ENCODE peak calls at places on chromosomes 16 and 17, in six cellular contexts. One of them, this sample, is unnamed.

GRCh38 chr16:67199011-67199807 is at the start of gene ELMO3:
- DNase-seq in tibial nerve: no peak
- DNase-seq in uterus: no peak
- DNase-seq in HCT116: no peak
- DNase-seq in Peyer's patch: peak
- DNase-seq in A549: no peak
- DNase-seq in this sample: no peak

GRCh38 chr16:85213926-85214294 is 101.6 kb upstream of the CIBAR2 start:
- DNase-seq in tibial nerve: no peak
- DNase-seq in uterus: no peak
- DNase-seq in HCT116: no peak
- DNase-seq in Peyer's patch: no peak
- DNase-seq in A549: no peak
- DNase-seq in this sample: no peak

GRCh38 chr16:22397459-22397858 is 23.0 kb upstream of the CDR2 start:
- DNase-seq in tibial nerve: no peak
- DNase-seq in uterus: no peak
- DNase-seq in HCT116: no peak
- DNase-seq in Peyer's patch: no peak
- DNase-seq in A549: no peak
- DNase-seq in this sample: peak

GRCh38 chr16:68447721-68448359 is 468 bp downstream of the SMPD3 start:
- DNase-seq in tibial nerve: no peak
- DNase-seq in uterus: no peak
- DNase-seq in HCT116: no peak
- DNase-seq in Peyer's patch: no peak
- DNase-seq in A549: no peak
- DNase-seq in this sample: no peak

GRCh38 chr17:51028176-51028863 is 92.3 kb downstream of the SPAG9 start:
- DNase-seq in tibial nerve: no peak
- DNase-seq in uterus: no peak
- DNase-seq in HCT116: no peak
- DNase-seq in Peyer's patch: no peak
- DNase-seq in A549: no peak
- DNase-seq in this sample: no peak

GRCh38 chr16:82609140-82609539 is 17.6 kb upstream of the CDH13 start:
- DNase-seq in tibial nerve: no peak
- DNase-seq in uterus: no peak
- DNase-seq in HCT116: no peak
- DNase-seq in Peyer's patch: no peak
- DNase-seq in A549: no peak
- DNase-seq in this sample: no peak

GRCh38 chr16:3459401-3460090 is 16.1 kb downstream of the NAA60 start:
- DNase-seq in tibial nerve: no peak
- DNase-seq in uterus: no peak
- DNase-seq in HCT116: no peak
- DNase-seq in Peyer's patch: no peak
- DNase-seq in A549: no peak
- DNase-seq in this sample: no peak

GRCh38 chr16:3059723-3060242 is 5.7 kb upstream of the IL32 start:
- DNase-seq in tibial nerve: no peak
- DNase-seq in uterus: no peak
- DNase-seq in HCT116: no peak
- DNase-seq in Peyer's patch: no peak
- DNase-seq in A549: no peak
- DNase-seq in this sample: no peak

GRCh38 chr16:88602091-88602490 is 31.9 kb downstream of the ZC3H18 start:
- DNase-seq in tibial nerve: no peak
- DNase-seq in uterus: no peak
- DNase-seq in HCT116: no peak
- DNase-seq in Peyer's patch: no peak
- DNase-seq in A549: no peak
- DNase-seq in this sample: no peak

GRCh38 chr16:78503501-78504110 is 404.2 kb downstream of the WWOX start:
- DNase-seq in tibial nerve: peak
- DNase-seq in uterus: peak
- DNase-seq in HCT116: peak
- DNase-seq in Peyer's patch: no peak
- DNase-seq in A549: peak
- DNase-seq in this sample: peak

GRCh38 chr17:34980681-34981537 is 597 bp downstream of the LIG3 start:
- DNase-seq in tibial nerve: peak
- DNase-seq in uterus: peak
- DNase-seq in HCT116: peak
- DNase-seq in Peyer's patch: no peak
- DNase-seq in A549: peak
- DNase-seq in this sample: peak
- TF ChIP-seq POLR2A in tibial nerve: no peak
- TF ChIP-seq POLR2A in uterus: no peak
- TF ChIP-seq POLR2A in HCT116: no peak
- TF ChIP-seq POLR2A in Peyer's patch: peak
- TF ChIP-seq POLR2A in A549: peak
- TF ChIP-seq POLR2A in this sample: peak

DNA sequence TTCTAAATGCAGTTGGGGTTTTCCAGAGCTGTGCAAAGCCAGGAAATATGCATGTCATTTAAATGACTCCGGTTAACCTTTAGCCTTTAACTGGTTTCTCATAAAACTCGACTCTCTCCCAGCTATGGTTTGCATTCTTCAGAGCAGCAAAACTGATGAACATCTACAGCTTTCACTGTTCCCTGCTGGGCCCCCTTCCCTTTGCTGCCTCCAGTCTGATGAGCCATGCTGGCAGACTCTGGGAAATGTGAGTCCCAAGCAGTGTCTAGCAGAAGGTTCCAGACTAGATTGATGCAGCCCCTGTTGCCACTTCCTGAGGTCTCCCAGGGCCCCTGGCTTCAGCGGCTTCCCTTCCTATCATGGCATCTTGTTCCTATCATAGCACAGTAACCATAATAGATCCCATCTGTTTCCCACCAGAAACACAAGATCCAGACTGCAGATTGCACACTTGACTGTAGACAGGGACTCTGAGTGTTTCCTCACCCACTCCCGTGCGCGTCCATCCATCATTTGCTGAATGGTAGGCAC is 135.4 kb downstream of the CLEC16A start:
- DNase-seq in tibial nerve: no peak
- DNase-seq in uterus: no peak
- DNase-seq in HCT116: no peak
- DNase-seq in Peyer's patch: no peak
- DNase-seq in A549: no peak
- DNase-seq in this sample: peak
- TF ChIP-seq POLR2A in tibial nerve: no peak
- TF ChIP-seq POLR2A in uterus: no peak
- TF ChIP-seq POLR2A in HCT116: no peak
- TF ChIP-seq POLR2A in Peyer's patch: no peak
- TF ChIP-seq POLR2A in A549: no peak
- TF ChIP-seq POLR2A in this sample: no peak

GRCh38 chr17:4893721-4894560 is 5.4 kb upstream of the C17orf107 start:
- DNase-seq in tibial nerve: no peak
- DNase-seq in uterus: no peak
- DNase-seq in HCT116: no peak
- DNase-seq in Peyer's patch: no peak
- DNase-seq in A549: no peak
- DNase-seq in this sample: no peak

GRCh38 chr17:4892499-4893221 is 6.7 kb upstream of the C17orf107 start:
- DNase-seq in tibial nerve: no peak
- DNase-seq in uterus: no peak
- DNase-seq in HCT116: no peak
- DNase-seq in Peyer's patch: no peak
- DNase-seq in A549: no peak
- DNase-seq in this sample: no peak

GRCh38 chr17:4892063-4892410 is 7.3 kb upstream of the C17orf107 start:
- DNase-seq in tibial nerve: no peak
- DNase-seq in uterus: no peak
- DNase-seq in HCT116: no peak
- DNase-seq in Peyer's patch: no peak
- DNase-seq in A549: no peak
- DNase-seq in this sample: no peak

GRCh38 chr17:4893272-4893671 is 6.1 kb upstream of the C17orf107 start:
- DNase-seq in tibial nerve: no peak
- DNase-seq in uterus: no peak
- DNase-seq in HCT116: no peak
- DNase-seq in Peyer's patch: no peak
- DNase-seq in A549: no peak
- DNase-seq in this sample: no peak

GRCh38 chr17:4891405-4892062 is 7.8 kb upstream of the C17orf107 start:
- DNase-seq in tibial nerve: no peak
- DNase-seq in uterus: no peak
- DNase-seq in HCT116: no peak
- DNase-seq in Peyer's patch: no peak
- DNase-seq in A549: no peak
- DNase-seq in this sample: no peak
- TF ChIP-seq POLR2A in tibial nerve: no peak
- TF ChIP-seq POLR2A in uterus: no peak
- TF ChIP-seq POLR2A in HCT116: no peak
- TF ChIP-seq POLR2A in Peyer's patch: no peak
- TF ChIP-seq POLR2A in A549: no peak
- TF ChIP-seq POLR2A in this sample: no peak

GRCh38 chr16:728131-728889 is 1.4 kb downstream of the HAGHL start:
- DNase-seq in tibial nerve: no peak
- DNase-seq in uterus: no peak
- DNase-seq in HCT116: peak
- DNase-seq in Peyer's patch: peak
- DNase-seq in A549: peak
- DNase-seq in this sample: peak
- TF ChIP-seq POLR2A in tibial nerve: no peak
- TF ChIP-seq POLR2A in uterus: no peak
- TF ChIP-seq POLR2A in HCT116: peak
- TF ChIP-seq POLR2A in Peyer's patch: no peak
- TF ChIP-seq POLR2A in A549: no peak
- TF ChIP-seq POLR2A in this sample: peak

GRCh38 chr16:19167710-19168172 is 299 bp upstream of the SYT17 start:
- DNase-seq in tibial nerve: no peak
- DNase-seq in uterus: peak
- DNase-seq in HCT116: peak
- DNase-seq in Peyer's patch: peak
- DNase-seq in A549: peak
- DNase-seq in this sample: peak
- TF ChIP-seq POLR2A in tibial nerve: no peak
- TF ChIP-seq POLR2A in uterus: no peak
- TF ChIP-seq POLR2A in HCT116: no peak
- TF ChIP-seq POLR2A in Peyer's patch: no peak
- TF ChIP-seq POLR2A in A549: no peak
- TF ChIP-seq POLR2A in this sample: no peak

DNA sequence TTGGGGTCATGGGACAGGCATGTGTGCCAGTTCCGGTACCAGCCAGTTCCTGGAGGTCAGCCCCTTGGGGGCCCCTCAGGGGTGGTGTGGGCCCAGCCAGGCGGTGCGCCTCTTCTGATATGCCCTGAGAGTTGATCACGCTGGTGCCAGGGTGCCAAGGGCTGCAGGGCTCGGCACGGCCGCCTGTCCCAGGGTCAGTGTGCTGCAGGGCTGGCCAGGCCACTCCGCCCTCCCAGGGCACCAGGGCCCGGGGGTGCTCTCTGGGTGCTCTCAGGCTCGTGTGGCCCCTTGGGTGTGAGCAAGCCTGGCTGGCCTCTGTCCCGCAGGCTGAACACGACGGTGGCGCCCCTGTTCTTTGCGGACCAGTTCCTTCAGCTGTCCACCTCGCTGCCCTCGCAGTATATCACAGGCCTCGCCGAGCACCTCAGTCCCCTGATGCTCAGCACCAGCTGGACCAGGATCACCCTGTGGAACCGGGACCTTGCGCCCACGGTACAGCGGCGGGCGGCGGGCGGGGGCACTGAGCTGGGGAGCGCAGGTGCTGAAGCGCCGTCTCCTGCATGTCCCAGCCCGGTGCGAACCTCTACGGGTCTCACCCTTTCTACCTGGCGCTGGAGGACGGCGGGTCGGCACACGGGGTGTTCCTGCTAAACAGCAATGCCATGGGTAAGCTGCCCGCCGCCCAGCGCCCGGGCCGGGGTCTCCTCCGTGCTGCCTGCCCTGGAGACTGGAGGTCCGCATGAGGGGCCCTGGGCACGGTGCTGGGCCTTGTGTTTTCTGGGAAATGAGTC is 6.0 kb downstream of the GAA start:
- DNase-seq in tibial nerve: no peak
- DNase-seq in uterus: no peak
- DNase-seq in HCT116: no peak
- DNase-seq in Peyer's patch: no peak
- DNase-seq in A549: no peak
- DNase-seq in this sample: no peak
- TF ChIP-seq POLR2A in tibial nerve: no peak
- TF ChIP-seq POLR2A in uterus: no peak
- TF ChIP-seq POLR2A in HCT116: no peak
- TF ChIP-seq POLR2A in Peyer's patch: no peak
- TF ChIP-seq POLR2A in A549: no peak
- TF ChIP-seq POLR2A in this sample: no peak

GRCh38 chr16:30136971-30137601 is 14.1 kb upstream of the MAPK3 start:
- DNase-seq in tibial nerve: no peak
- DNase-seq in uterus: no peak
- DNase-seq in HCT116: no peak
- DNase-seq in Peyer's patch: no peak
- DNase-seq in A549: no peak
- DNase-seq in this sample: no peak

GRCh38 chr16:30137897-30138296 is 14.9 kb upstream of the MAPK3 start:
- DNase-seq in tibial nerve: no peak
- DNase-seq in uterus: no peak
- DNase-seq in HCT116: no peak
- DNase-seq in Peyer's patch: no peak
- DNase-seq in A549: no peak
- DNase-seq in this sample: no peak

GRCh38 chr16:30142672-30143346 is 19.8 kb upstream of the MAPK3 start:
- DNase-seq in tibial nerve: no peak
- DNase-seq in uterus: no peak
- DNase-seq in HCT116: no peak
- DNase-seq in Peyer's patch: no peak
- DNase-seq in A549: peak
- DNase-seq in this sample: no peak

GRCh38 chr16:30141750-30142149 is 18.7 kb upstream of the MAPK3 start:
- DNase-seq in tibial nerve: no peak
- DNase-seq in uterus: no peak
- DNase-seq in HCT116: no peak
- DNase-seq in Peyer's patch: no peak
- DNase-seq in A549: no peak
- DNase-seq in this sample: no peak

GRCh38 chr16:30139895-30140481 is 17.0 kb upstream of the MAPK3 start:
- DNase-seq in tibial nerve: no peak
- DNase-seq in uterus: no peak
- DNase-seq in HCT116: no peak
- DNase-seq in Peyer's patch: no peak
- DNase-seq in A549: no peak
- DNase-seq in this sample: no peak
- TF ChIP-seq POLR2A in tibial nerve: no peak
- TF ChIP-seq POLR2A in uterus: no peak
- TF ChIP-seq POLR2A in HCT116: no peak
- TF ChIP-seq POLR2A in Peyer's patch: no peak
- TF ChIP-seq POLR2A in A549: no peak
- TF ChIP-seq POLR2A in this sample: no peak